ENCODE peak calls at places on chromosomes 13 and 19, in nine cellular contexts. D, L, J, S, G, F, O, C and Y are unnamed samples.

GRCh38 chr13:42065414-42065813 is 17.0 kb downstream of the DGKH start:
- DNase-seq in D (no peak), L (no peak), J (no peak), S (no peak), G (no peak), F (no peak), O (no peak), C (no peak), Y (no peak)

GRCh38 chr19:48194041-48194871 is 23.8 kb downstream of the ZSWIM9 start:
- DNase-seq in D (no peak), L (no peak), J (no peak), S (no peak), G (no peak), F (peak; percentile 40), O (no peak), C (no peak), Y (no peak)

GRCh38 chr19:48631254-48631653 is 5.9 kb downstream of the DBP start:
- DNase-seq in D (no peak), L (no peak), J (no peak), S (no peak), G (no peak), F (no peak), O (no peak), C (no peak), Y (no peak)

GRCh38 chr19:31353826-31354225 is 4.6 kb upstream of the TSHZ3 start:
- DNase-seq in D (no peak), L (no peak), J (no peak), S (no peak), G (no peak), F (no peak), O (no peak), C (no peak), Y (no peak)

GRCh38 chr13:41133951-41134350 is 1.3 kb upstream of the KBTBD6 start:
- DNase-seq in D (no peak), L (no peak), J (no peak), S (no peak), G (no peak), F (no peak), O (no peak), C (no peak), Y (no peak)

GRCh38 chr19:11152318-11153062 is 3.1 kb downstream of the SPC24 start:
- DNase-seq in D (peak; percentile 13), L (no peak), J (no peak), S (no peak), G (no peak), F (peak; percentile 90), O (no peak), C (no peak), Y (no peak)

GRCh38 chr13:24192036-24192810 is 31.7 kb downstream of the SPATA13 start:
- DNase-seq in D (no peak), L (no peak), J (no peak), S (no peak), G (no peak), F (no peak), O (no peak), C (no peak), Y (no peak)

GRCh38 chr19:38769635-38770211 is 3.6 kb downstream of the LGALS7 start:
- DNase-seq in D (peak; percentile 9), L (no peak), J (peak; percentile 78), S (no peak), G (peak; percentile 85), F (peak; percentile 90), O (peak; percentile 51), C (peak; percentile 63), Y (no peak)

GRCh38 chr19:46756544-46756888 is 10.3 kb upstream of the STRN4 start:
- DNase-seq in D (no peak), L (no peak), J (no peak), S (no peak), G (no peak), F (no peak), O (no peak), C (no peak), Y (no peak)

GRCh38 chr13:113666951-113667701 is at the start of gene GRK1:
- DNase-seq in D (no peak), L (no peak), J (no peak), S (no peak), G (no peak), F (no peak), O (no peak), C (no peak), Y (no peak)

GRCh38 chr19:39078436-39079200 is 5.5 kb upstream of the ACP7 start:
- DNase-seq in D (no peak), L (peak; percentile 96), J (no peak), S (no peak), G (no peak), F (peak; percentile 99), O (peak; percentile 82), C (peak; percentile 84), Y (peak; percentile 22)

GRCh38 chr19:5147074-5147970 is 178.4 kb downstream of the KDM4B start:
- DNase-seq in D (no peak), L (no peak), J (no peak), S (no peak), G (no peak), F (no peak), O (no peak), C (no peak), Y (no peak)

GRCh38 chr13:50989476-50989875 is 79.9 kb downstream of the RNASEH2B start:
- DNase-seq in D (peak; percentile 51), L (no peak), J (no peak), S (peak; percentile 34), G (no peak), F (no peak), O (no peak), C (peak; percentile 44), Y (peak; percentile 42)

GRCh38 chr13:98978280-98978679 is 416 bp upstream of the DOCK9 start:
- DNase-seq in D (no peak), L (no peak), J (no peak), S (no peak), G (no peak), F (peak; percentile 81), O (no peak), C (no peak), Y (peak; percentile 32)

GRCh38 chr13:112443191-112444000 is 67.2 kb downstream of the SPACA7 start:
- DNase-seq in D (no peak), L (no peak), J (no peak), S (no peak), G (no peak), F (peak; percentile 35), O (no peak), C (peak; percentile 27), Y (no peak)

GRCh38 chr19:19303411-19303810 is 16.9 kb downstream of the SUGP1 start:
- DNase-seq in D (no peak), L (no peak), J (no peak), S (no peak), G (no peak), F (no peak), O (no peak), C (no peak), Y (no peak)

GRCh38 chr13:21583496-21583895 is 20.5 kb downstream of the MICU2 start:
- DNase-seq in D (no peak), L (no peak), J (no peak), S (no peak), G (no peak), F (no peak), O (no peak), C (no peak), Y (no peak)